ENCODE peak calls at places on chromosomes 1 and 21, in six cellular contexts. E is HCT116, P is HepG2, V is NT2/D1, R is K562, Z is H1. A is an unnamed sample.

GRCh38 chr1:92577251-92577895 is 90.6 kb upstream of the GFI1 start:
- DNase-seq in E (no peak), P (no peak), V (no peak), R (no peak), Z (no peak), A (no peak)

GRCh38 chr1:105459759-105460158 is 1596.7 kb upstream of the PRMT6 start:
- DNase-seq in E (no peak), P (no peak), V (no peak), R (no peak), Z (no peak), A (no peak)

GRCh38 chr1:78358145-78358544 is 132.6 kb upstream of the PTGFR start:
- DNase-seq in E (no peak), P (no peak), V (no peak), R (no peak), Z (no peak), A (no peak)

GRCh38 chr1:43270421-43271095 is 775 bp downstream of the TMEM125 start:
- DNase-seq in E (peak; percentile 65), P (no peak), V (no peak), R (peak; percentile 86), Z (peak; percentile 90), A (no peak)

GRCh38 chr1:921011-921837 is 2.5 kb upstream of the SAMD11 start:
- DNase-seq in E (peak; percentile 59), P (peak; percentile 60), V (peak; percentile 59), R (peak; percentile 91), Z (peak; percentile 43), A (no peak)

GRCh38 chr1:19400875-19401854 is 84.2 kb downstream of the CAPZB start:
- DNase-seq in E (no peak), P (no peak), V (peak; percentile 44), R (no peak), Z (peak; percentile 34), A (no peak)

GRCh38 chr1:106523448-106523847 is 533.0 kb upstream of the PRMT6 start:
- DNase-seq in E (no peak), P (no peak), V (no peak), R (no peak), Z (no peak), A (no peak)

GRCh38 chr21:32611471-32611997 is 643 bp downstream of the CFAP298 start:
- DNase-seq in E (no peak), P (no peak), V (no peak), R (peak; percentile 50), Z (no peak), A (no peak)

GRCh38 chr1:44903261-44903660 is 60.2 kb upstream of the PTCH2 start:
- DNase-seq in E (no peak), P (no peak), V (no peak), R (no peak), Z (no peak), A (no peak)

GRCh38 chr1:62144238-62144831 is 50.3 kb upstream of the L1TD1 start:
- DNase-seq in E (peak; percentile 31), P (peak; percentile 39), V (peak; percentile 72), R (peak; percentile 43), Z (no peak), A (no peak)

GRCh38 chr1:89516055-89516454 is 8.6 kb upstream of the LRRC8B start:
- DNase-seq in E (peak; percentile 41), P (peak; percentile 6), V (no peak), R (peak; percentile 26), Z (no peak), A (no peak)
- TF ChIP-seq ZNF274 in E (no peak), P (no peak), V (no peak), R (no peak), Z (no peak), A (no peak)

GRCh38 chr1:8261398-8261762 is 56.5 kb upstream of the SLC45A1 start:
- DNase-seq in E (no peak), P (no peak), V (no peak), R (no peak), Z (no peak), A (no peak)

GRCh38 chr1:8256321-8256720 is 61.6 kb upstream of the SLC45A1 start:
- DNase-seq in E (no peak), P (no peak), V (no peak), R (no peak), Z (no peak), A (no peak)

GRCh38 chr1:8259498-8260290 is 58.2 kb upstream of the SLC45A1 start:
- DNase-seq in E (peak; percentile 19), P (peak; percentile 89), V (no peak), R (no peak), Z (no peak), A (no peak)

GRCh38 chr1:8255712-8256111 is 62.2 kb upstream of the SLC45A1 start:
- DNase-seq in E (no peak), P (no peak), V (no peak), R (no peak), Z (no peak), A (no peak)

GRCh38 chr1:8257621-8258020 is 60.3 kb upstream of the SLC45A1 start:
- DNase-seq in E (no peak), P (no peak), V (no peak), R (no peak), Z (no peak), A (no peak)
- TF ChIP-seq ZNF274 in E (no peak), P (no peak), V (no peak), R (no peak), Z (no peak), A (no peak)

DNA sequence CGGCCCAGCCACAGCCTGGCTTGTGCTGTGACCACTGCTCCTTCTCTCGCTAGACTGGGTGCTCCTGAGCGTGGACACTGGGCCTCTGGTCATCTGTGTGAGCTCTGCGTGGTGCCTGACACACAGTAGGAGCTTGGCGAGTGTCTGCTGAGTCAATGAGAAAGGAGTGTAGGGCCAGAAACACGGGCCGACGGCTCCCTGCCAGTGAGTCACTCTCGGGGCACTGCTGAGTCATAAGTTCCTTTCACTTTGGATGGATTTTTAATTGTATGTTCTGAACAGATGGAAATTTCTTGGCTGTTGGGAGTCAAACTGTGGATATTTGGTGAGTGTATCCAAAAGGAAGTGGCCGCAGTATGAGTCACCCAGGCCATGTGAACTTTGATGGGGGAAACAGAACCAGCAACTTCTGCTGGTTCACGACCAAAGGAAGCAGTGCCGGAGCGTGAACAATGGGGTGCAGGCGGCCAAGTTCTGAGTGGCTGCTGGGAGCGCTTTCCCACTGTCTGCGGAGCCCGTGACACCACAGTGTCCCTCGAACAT is 41.0 kb upstream of the COL18A1 start:
- DNase-seq in E (peak; percentile 94), P (peak; percentile 82), V (no peak), R (peak; percentile 75), Z (no peak), A (peak; percentile 8)
- TF ChIP-seq ZNF274 in E (no peak), P (no peak), V (no peak), R (no peak), Z (no peak), A (no peak)

GRCh38 chr1:29543586-29543985 is 307.3 kb downstream of the PTPRU start:
- DNase-seq in E (no peak), P (no peak), V (no peak), R (no peak), Z (no peak), A (no peak)

GRCh38 chr1:29542476-29543015 is 306.2 kb downstream of the PTPRU start:
- DNase-seq in E (no peak), P (no peak), V (no peak), R (no peak), Z (no peak), A (no peak)

GRCh38 chr1:29539971-29540370 is 303.6 kb downstream of the PTPRU start:
- DNase-seq in E (no peak), P (no peak), V (no peak), R (no peak), Z (no peak), A (no peak)

GRCh38 chr1:29540801-29541357 is 304.6 kb downstream of the PTPRU start:
- DNase-seq in E (no peak), P (no peak), V (no peak), R (no peak), Z (no peak), A (no peak)

DNA sequence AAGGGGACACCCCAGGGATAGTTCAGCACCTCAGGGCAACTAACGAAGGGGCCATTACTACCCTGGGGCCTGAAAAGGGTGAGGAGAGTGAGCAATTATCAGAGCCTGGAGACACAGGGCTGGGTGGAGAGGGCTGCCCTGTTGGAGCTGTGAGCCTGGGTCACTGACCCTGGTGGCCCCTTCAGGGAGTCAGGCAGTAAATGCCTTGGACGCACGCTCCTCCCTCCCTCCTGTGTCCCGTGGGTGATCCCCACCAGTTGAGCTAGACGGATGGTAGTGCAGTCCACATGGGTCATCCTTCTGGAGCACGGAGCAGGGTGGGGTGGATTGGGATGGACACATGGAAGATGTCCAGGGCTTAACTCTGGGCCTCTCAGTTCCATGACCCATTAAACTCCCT is 305.3 kb downstream of the PTPRU start:
- DNase-seq in E (no peak), P (no peak), V (no peak), R (no peak), Z (no peak), A (no peak)
- TF ChIP-seq ZNF274 in E (no peak), P (no peak), V (no peak), R (no peak), Z (no peak), A (no peak)

DNA sequence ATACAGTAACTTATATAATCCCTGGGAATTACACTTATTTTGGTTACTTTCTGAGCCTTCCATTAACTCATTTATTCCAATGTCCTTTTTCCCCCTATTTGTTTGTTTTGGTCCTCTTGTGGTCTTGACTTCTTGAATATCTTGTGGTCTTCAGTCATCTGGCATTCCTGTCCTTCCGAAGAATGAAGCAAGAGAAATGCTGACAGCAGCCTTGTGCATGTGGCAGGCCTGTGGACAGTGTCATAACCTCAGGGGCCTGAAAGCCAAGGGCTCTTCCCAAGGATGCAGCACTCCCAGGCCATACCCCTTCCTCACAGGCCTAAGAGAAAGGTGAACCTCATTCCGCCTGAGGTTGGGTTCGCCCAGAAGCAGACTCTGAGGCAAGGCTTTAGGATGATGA is 470.2 kb downstream of the DISC1 start:
- DNase-seq in E (no peak), P (no peak), V (no peak), R (no peak), Z (no peak), A (no peak)
- TF ChIP-seq ZNF274 in E (no peak), P (no peak), V (no peak), R (no peak), Z (no peak), A (no peak)

DNA sequence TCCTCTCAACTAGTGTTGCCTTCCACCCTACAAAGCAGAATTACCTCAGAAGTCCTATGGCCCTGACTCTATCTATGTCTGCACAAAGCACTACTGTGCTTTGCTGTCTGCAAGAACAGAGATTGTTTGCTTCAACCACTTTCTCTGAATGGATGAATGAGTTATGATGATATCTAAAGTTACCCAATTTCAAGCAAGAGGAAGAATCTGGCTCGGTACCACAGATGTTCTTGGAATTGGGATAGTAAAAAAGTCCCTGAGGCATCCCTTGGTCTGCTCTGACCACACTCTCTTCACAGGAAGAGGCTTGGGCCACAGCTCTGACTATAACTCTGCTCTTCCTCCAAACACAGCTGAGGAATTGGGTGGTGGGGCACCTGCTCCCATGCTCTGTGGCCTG is 31.2 kb downstream of the MTARC1 start:
- DNase-seq in E (no peak), P (no peak), V (no peak), R (no peak), Z (no peak), A (no peak)
- TF ChIP-seq ZNF274 in E (no peak), P (no peak), V (no peak), R (no peak), Z (no peak), A (no peak)

GRCh38 chr21:29649370-29649963 is 290.3 kb downstream of the GRIK1 start:
- DNase-seq in E (no peak), P (no peak), V (no peak), R (peak; percentile 82), Z (no peak), A (no peak)
- TF ChIP-seq ZNF274 in E (no peak), P (no peak), V (no peak), R (no peak), Z (no peak), A (no peak)

GRCh38 chr1:30286241-30286983 is 437.0 kb downstream of the MATN1 start:
- DNase-seq in E (no peak), P (no peak), V (no peak), R (no peak), Z (no peak), A (no peak)
- TF ChIP-seq ZNF274 in E (no peak), P (no peak), V (no peak), R (no peak), Z (no peak), A (no peak)